ENCODE peak calls at places on chromosomes 16 and 17, in ten cellular contexts. I, F, E, D, X, H, C, L, N and P are unnamed samples. For H3K27me3, the result is how much of the 10 kb centered on the place peaks cover.

GRCh38 chr17:69854381-69854780 is 220.6 kb upstream of the KCNJ16 start:
- DNase-seq in I (no peak), F (no peak), E (no peak), D (peak), X (no peak), H (no peak), C (peak), L (no peak), N (no peak), P (peak)

GRCh38 chr17:48603959-48604769 is 622 bp downstream of the HOXB6 start:
- DNase-seq in I (no peak), F (peak), E (peak), D (peak), X (peak), H (peak), C (no peak), L (peak), N (no peak), P (no peak)

GRCh38 chr17:7250655-7251329 is 742 bp downstream of the CTDNEP1 start:
- DNase-seq in I (no peak), F (peak), E (peak), D (peak), X (no peak), H (no peak), C (no peak), L (peak), N (no peak), P (no peak)

GRCh38 chr17:7987112-7987893 is 15.1 kb upstream of the GUCY2D start:
- DNase-seq in I (no peak), F (no peak), E (peak), D (no peak), X (no peak), H (no peak), C (peak), L (no peak), N (no peak), P (peak)

GRCh38 chr17:21262259-21262993 is 9.2 kb upstream of the NATD1 start:
- DNase-seq in I (no peak), F (no peak), E (no peak), D (no peak), X (no peak), H (no peak), C (no peak), L (no peak), N (no peak), P (no peak)

GRCh38 chr16:48317614-48318013 is 67.6 kb downstream of the SIAH1 start:
- DNase-seq in I (peak), F (no peak), E (peak), D (peak), X (peak), H (no peak), C (peak), L (peak), N (peak), P (peak)

GRCh38 chr17:29958947-29959657 is 17.7 kb downstream of the EFCAB5 start:
- DNase-seq in I (peak), F (no peak), E (peak), D (no peak), X (no peak), H (no peak), C (peak), L (no peak), N (no peak), P (peak)

GRCh38 chr17:12070561-12070960 is 49.9 kb downstream of the MAP2K4 start:
- DNase-seq in I (peak), F (no peak), E (peak), D (peak), X (no peak), H (no peak), C (peak), L (no peak), N (no peak), P (peak)

GRCh38 chr16:47197536-47198179 is 53.9 kb upstream of the NETO2 start:
- DNase-seq in I (no peak), F (no peak), E (peak), D (no peak), X (no peak), H (no peak), C (peak), L (no peak), N (no peak), P (peak)

GRCh38 chr17:73151888-73152633 is 12.7 kb upstream of the SSTR2 start:
- DNase-seq in I (no peak), F (no peak), E (no peak), D (no peak), X (no peak), H (no peak), C (no peak), L (no peak), N (no peak), P (no peak)

GRCh38 chr17:15918661-15919259 is 26.2 kb upstream of the ADORA2B start:
- DNase-seq in I (no peak), F (no peak), E (peak), D (no peak), X (no peak), H (no peak), C (no peak), L (peak), N (no peak), P (no peak)

GRCh38 chr16:27365142-27366089 is 36.6 kb upstream of the IL21R start:
- DNase-seq in I (peak), F (peak), E (peak), D (peak), X (peak), H (no peak), C (peak), L (peak), N (no peak), P (peak)

GRCh38 chr17:68955181-68955841 is at the start of gene ABCA8:
- DNase-seq in I (no peak), F (no peak), E (peak), D (peak), X (no peak), H (no peak), C (peak), L (peak), N (no peak), P (peak)

GRCh38 chr17:44608732-44609435 is 47.4 kb upstream of the MEIOC start:
- DNase-seq in I (no peak), F (no peak), E (no peak), D (no peak), X (no peak), H (peak), C (no peak), L (no peak), N (no peak), P (no peak)

GRCh38 chr16:11303405-11304138 is 22.4 kb upstream of the PRM1 start:
- DNase-seq in I (peak), F (peak), E (no peak), D (peak), X (no peak), H (no peak), C (no peak), L (peak), N (no peak), P (no peak)

GRCh38 chr16:35908942-35909341 is 2449.5 kb downstream of the TP53TG3F start:
- DNase-seq in I (no peak), F (no peak), E (no peak), D (no peak), X (peak), H (no peak), C (no peak), L (no peak), N (no peak), P (no peak)

GRCh38 chr17:74987909-74988711 is 678 bp downstream of the CDR2L start:
- DNase-seq in I (peak), F (peak), E (peak), D (peak), X (no peak), H (peak), C (peak), L (peak), N (no peak), P (peak)

GRCh38 chr16:88049020-88049419 is 97.8 kb downstream of the BANP start:
- DNase-seq in I (no peak), F (no peak), E (no peak), D (no peak), X (no peak), H (no peak), C (no peak), L (no peak), N (no peak), P (no peak)

GRCh38 chr17:70394833-70395232 is 225.5 kb downstream of the KCNJ2 start:
- DNase-seq in I (no peak), F (no peak), E (no peak), D (no peak), X (no peak), H (no peak), C (no peak), L (no peak), N (no peak), P (no peak)

GRCh38 chr17:75869282-75870141 is 8.9 kb downstream of the TRIM47 start:
- DNase-seq in I (peak), F (no peak), E (peak), D (peak), X (no peak), H (no peak), C (peak), L (peak), N (no peak), P (no peak)

GRCh38 chr16:79284760-79285159 is 315.8 kb downstream of the MAF start:
- DNase-seq in I (no peak), F (no peak), E (no peak), D (no peak), X (no peak), H (no peak), C (no peak), L (no peak), N (no peak), P (no peak)

GRCh38 chr16:21097151-21097550 is 53.5 kb downstream of the DNAH3 start:
- DNase-seq in I (peak), F (no peak), E (peak), D (peak), X (no peak), H (no peak), C (peak), L (no peak), N (no peak), P (peak)

GRCh38 chr17:15240617-15241016 is 24.5 kb downstream of the PMP22 start:
- DNase-seq in I (no peak), F (no peak), E (no peak), D (peak), X (no peak), H (peak), C (peak), L (no peak), N (no peak), P (no peak)

GRCh38 chr16:31081428-31082351 is 7.1 kb downstream of the PRSS53 start:
- DNase-seq in I (no peak), F (peak), E (no peak), D (no peak), X (no peak), H (no peak), C (no peak), L (no peak), N (no peak), P (no peak)

GRCh38 chr16:4994719-4995434 is 36.7 kb downstream of the SEC14L5 start:
- DNase-seq in I (no peak), F (no peak), E (peak), D (no peak), X (no peak), H (no peak), C (no peak), L (no peak), N (no peak), P (no peak)

GRCh38 chr16:87701505-87701921 is 64.3 kb downstream of the KLHDC4 start:
- DNase-seq in I (no peak), F (no peak), E (no peak), D (no peak), X (no peak), H (no peak), C (no peak), L (no peak), N (no peak), P (no peak)

GRCh38 chr17:47063475-47063874 is 84.4 kb upstream of the RPRML start:
- DNase-seq in I (no peak), F (no peak), E (no peak), D (no peak), X (no peak), H (no peak), C (no peak), L (no peak), N (no peak), P (no peak)

GRCh38 chr17:65194670-65195334 is 57.6 kb downstream of the RGS9 start:
- DNase-seq in I (no peak), F (no peak), E (no peak), D (no peak), X (no peak), H (peak), C (no peak), L (no peak), N (no peak), P (no peak)

GRCh38 chr17:49880291-49881053 is 32.6 kb upstream of the TAC4 start:
- DNase-seq in I (peak), F (peak), E (peak), D (peak), X (peak), H (peak), C (peak), L (peak), N (peak), P (peak)

GRCh38 chr16:4241601-4242270 is at the start of gene SRL:
- DNase-seq in I (no peak), F (no peak), E (no peak), D (no peak), X (no peak), H (no peak), C (no peak), L (no peak), N (no peak), P (no peak)

GRCh38 chr17:67377727-67378443 is 804 bp downstream of the PITPNC1 start:
- DNase-seq in I (peak), F (peak), E (peak), D (peak), X (no peak), H (peak), C (peak), L (no peak), N (peak), P (peak)

GRCh38 chr17:74742153-74742515 is 5.1 kb downstream of the RAB37 start:
- DNase-seq in I (no peak), F (peak), E (no peak), D (no peak), X (no peak), H (peak), C (no peak), L (peak), N (peak), P (no peak)

GRCh38 chr17:10754109-10754508 is 24.3 kb upstream of the TMEM220 start:
- DNase-seq in I (no peak), F (peak), E (peak), D (no peak), X (peak), H (peak), C (no peak), L (no peak), N (peak), P (no peak)

GRCh38 chr16:12819126-12820117 is 15.7 kb upstream of the CPPED1 start:
- DNase-seq in I (peak), F (peak), E (peak), D (peak), X (peak), H (peak), C (peak), L (peak), N (peak), P (no peak)

GRCh38 chr16:88917146-88917914 is 50.9 kb upstream of the PABPN1L start:
- DNase-seq in I (no peak), F (no peak), E (no peak), D (no peak), X (no peak), H (peak), C (no peak), L (no peak), N (no peak), P (no peak)

GRCh38 chr17:83085103-83085502 is 5.7 kb downstream of the METRNL start:
- DNase-seq in I (no peak), F (no peak), E (peak), D (no peak), X (no peak), H (no peak), C (no peak), L (no peak), N (no peak), P (no peak)

GRCh38 chr16:78742501-78743283 is 643.2 kb downstream of the WWOX start:
- DNase-seq in I (no peak), F (peak), E (no peak), D (peak), X (no peak), H (no peak), C (peak), L (no peak), N (peak), P (peak)

GRCh38 chr17:48228720-48229119 is 121.2 kb downstream of the SNX11 start:
- DNase-seq in I (no peak), F (no peak), E (no peak), D (no peak), X (no peak), H (peak), C (no peak), L (no peak), N (no peak), P (no peak)

GRCh38 chr16:67286441-67287235 is 7.3 kb downstream of the PLEKHG4 start:
- DNase-seq in I (no peak), F (no peak), E (no peak), D (no peak), X (no peak), H (no peak), C (peak), L (no peak), N (no peak), P (peak)

DNA sequence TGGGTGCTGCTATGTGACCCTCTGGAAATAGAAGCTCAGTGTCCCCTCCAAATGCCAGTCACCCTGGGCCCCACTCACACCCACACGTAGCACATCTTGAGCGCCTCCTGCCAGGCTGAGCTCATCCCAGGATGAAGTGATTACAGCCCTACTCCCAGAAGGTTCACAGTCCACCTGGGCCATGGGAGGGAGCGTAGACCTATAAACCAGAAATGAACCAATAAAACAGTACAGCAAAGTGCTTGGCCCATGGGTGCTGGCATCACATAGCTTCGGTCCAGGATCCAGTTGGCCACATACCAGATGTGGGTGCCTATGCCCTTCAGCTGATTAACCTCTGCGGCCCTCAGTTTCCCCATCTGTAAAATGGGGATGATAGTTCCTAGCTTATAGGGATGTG is 2.2 kb upstream of the BICDL2 start:
- DNase-seq in I (no peak), F (peak), E (no peak), D (no peak), X (no peak), H (no peak), C (no peak), L (no peak), N (no peak), P (no peak)
- H3K27me3 ChIP-seq in I (under half), F (under half), E (under half), D (half or more), X (under half), H (under half), C (under half), L (under half), N (half or more), P (under half)

GRCh38 chr16:49600976-49601375 is 227.4 kb downstream of the C16orf78 start:
- DNase-seq in I (no peak), F (no peak), E (no peak), D (no peak), X (no peak), H (peak), C (no peak), L (no peak), N (no peak), P (no peak)

GRCh38 chr16:49600541-49600940 is 226.9 kb downstream of the C16orf78 start:
- DNase-seq in I (no peak), F (no peak), E (no peak), D (no peak), X (no peak), H (peak), C (no peak), L (no peak), N (no peak), P (no peak)

GRCh38 chr16:49599281-49599680 is 225.7 kb downstream of the C16orf78 start:
- DNase-seq in I (no peak), F (no peak), E (no peak), D (no peak), X (no peak), H (peak), C (no peak), L (no peak), N (no peak), P (no peak)

GRCh38 chr16:49602201-49603041 is 228.8 kb downstream of the C16orf78 start:
- DNase-seq in I (no peak), F (no peak), E (no peak), D (no peak), X (no peak), H (peak), C (peak), L (no peak), N (no peak), P (peak)

GRCh38 chr16:49601541-49601940 is 227.9 kb downstream of the C16orf78 start:
- DNase-seq in I (no peak), F (no peak), E (no peak), D (no peak), X (no peak), H (peak), C (no peak), L (no peak), N (no peak), P (no peak)
- H2AFZ ChIP-seq in I (no peak), F (no peak), E (no peak), D (no peak), X (no peak), H (no peak), C (no peak), L (no peak), N (no peak), P (no peak)

GRCh38 chr17:79850571-79851460 is 11.6 kb upstream of the CBX4 start:
- DNase-seq in I (peak), F (peak), E (peak), D (peak), X (peak), H (no peak), C (peak), L (no peak), N (no peak), P (peak)

GRCh38 chr17:79848370-79848766 is 9.1 kb upstream of the CBX4 start:
- DNase-seq in I (no peak), F (no peak), E (no peak), D (no peak), X (no peak), H (no peak), C (no peak), L (no peak), N (no peak), P (no peak)

GRCh38 chr17:79851461-79851817 is 12.2 kb upstream of the CBX4 start:
- DNase-seq in I (peak), F (no peak), E (no peak), D (no peak), X (peak), H (no peak), C (no peak), L (no peak), N (no peak), P (no peak)

GRCh38 chr17:79847698-79848369 is 8.6 kb upstream of the CBX4 start:
- DNase-seq in I (no peak), F (no peak), E (no peak), D (no peak), X (no peak), H (no peak), C (no peak), L (no peak), N (no peak), P (no peak)

DNA sequence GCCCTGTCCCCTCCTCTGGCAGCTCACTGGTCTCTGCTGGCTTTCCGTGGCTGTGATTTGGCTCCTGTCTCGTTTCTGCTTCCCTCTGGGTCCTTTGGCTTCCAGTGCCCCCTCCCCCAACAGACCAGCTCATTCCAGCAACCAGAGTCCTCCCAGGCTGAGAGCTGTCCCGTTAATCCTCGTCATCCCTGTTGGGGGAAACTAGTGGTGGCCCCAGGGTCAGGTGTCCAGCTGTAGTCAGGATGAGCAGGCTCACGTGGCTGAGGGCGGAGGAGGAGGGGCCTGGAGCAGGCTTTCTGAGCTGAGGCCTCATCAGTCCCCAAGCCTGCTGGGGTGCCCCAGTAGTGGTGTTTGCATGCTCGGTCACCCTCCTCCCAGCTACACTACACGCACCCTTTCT is 10.7 kb upstream of the CBX4 start:
- DNase-seq in I (no peak), F (peak), E (no peak), D (peak), X (no peak), H (no peak), C (no peak), L (no peak), N (no peak), P (no peak)
- H3K27me3 ChIP-seq in I (under half), F (under half), E (under half), D (under half), X (under half), H (under half), C (under half), L (under half), N (half or more), P (under half)

GRCh38 chr17:28370035-28370743 is at the start of gene VTN:
- DNase-seq in I (no peak), F (peak), E (peak), D (peak), X (no peak), H (peak), C (peak), L (peak), N (no peak), P (no peak)
- H2AFZ ChIP-seq in I (peak), F (no peak), E (peak), D (no peak), X (no peak), H (no peak), C (no peak), L (peak), N (peak), P (peak)